ENCODE peak calls at places on chromosome 12, in four cellular contexts. P is stimulated activated naive CD4-positive, alpha-beta T cell; E is AG04449; B is SIG-M5. I is an unnamed sample.

GRCh38 chr12:120534703-120535655 is 823 bp downstream of the RNF10 start:
- DNase-seq in P (peak), E (no peak), B (no peak), I (peak)

GRCh38 chr12:5076761-5077160 is 33.1 kb downstream of the KCNA5 start:
- DNase-seq in P (no peak), E (no peak), B (no peak), I (peak)

GRCh38 chr12:89856431-89856830 is 147.8 kb upstream of the ATP2B1 start:
- DNase-seq in P (no peak), E (peak), B (peak), I (no peak)

GRCh38 chr12:122946690-122947271 is 19.5 kb downstream of the ABCB9 start:
- DNase-seq in P (no peak), E (peak), B (peak), I (peak)

GRCh38 chr12:29700761-29701481 is 82.8 kb downstream of the TMTC1 start:
- DNase-seq in P (no peak), E (no peak), B (no peak), I (no peak)

GRCh38 chr12:76308866-76309265 is 39.3 kb downstream of the BBS10 start:
- DNase-seq in P (no peak), E (no peak), B (no peak), I (no peak)

GRCh38 chr12:107322063-107322462 is 228.7 kb upstream of the CRY1 start:
- DNase-seq in P (peak), E (no peak), B (no peak), I (no peak)

GRCh38 chr12:132284618-132285310 is 44.6 kb downstream of the GALNT9 start:
- DNase-seq in P (no peak), E (no peak), B (no peak), I (no peak)

GRCh38 chr12:127393460-127393859 is 873.5 kb upstream of the TMEM132C start:
- DNase-seq in P (no peak), E (no peak), B (no peak), I (no peak)

GRCh38 chr12:31896514-31897039 is 62.6 kb upstream of the RESF1 start:
- DNase-seq in P (peak), E (no peak), B (peak), I (no peak)

GRCh38 chr12:131794573-131794972 is 33.6 kb upstream of the MMP17 start:
- DNase-seq in P (no peak), E (no peak), B (no peak), I (no peak)

GRCh38 chr12:80679346-80680131 is 27.9 kb upstream of the MYF6 start:
- DNase-seq in P (no peak), E (no peak), B (no peak), I (no peak)

GRCh38 chr12:43147893-43148292 is 404.1 kb downstream of the ADAMTS20 start:
- DNase-seq in P (no peak), E (no peak), B (no peak), I (no peak)

GRCh38 chr12:34605510-34605887 is 583.2 kb downstream of the ALG10 start:
- DNase-seq in P (no peak), E (no peak), B (no peak), I (no peak)

GRCh38 chr12:71005166-71005565 is 84.6 kb upstream of the PTPRR start:
- DNase-seq in P (no peak), E (no peak), B (no peak), I (no peak)

GRCh38 chr12:77537648-77538047 is 293.0 kb upstream of the NAV3 start:
- DNase-seq in P (no peak), E (no peak), B (no peak), I (no peak)

GRCh38 chr12:69046920-69047319 is 113.9 kb upstream of the CPM start:
- DNase-seq in P (no peak), E (no peak), B (no peak), I (no peak)

GRCh38 chr12:124486346-124486963 is 81.0 kb downstream of the NCOR2 start:
- DNase-seq in P (no peak), E (no peak), B (no peak), I (peak)

GRCh38 chr12:65522956-65523857 is 244.7 kb downstream of the MSRB3 start:
- DNase-seq in P (no peak), E (no peak), B (no peak), I (no peak)

GRCh38 chr12:128794661-128795529 is 28.9 kb downstream of the SLC15A4 start:
- DNase-seq in P (no peak), E (no peak), B (no peak), I (no peak)

GRCh38 chr12:24560867-24561266 is 388.0 kb downstream of the BCAT1 start:
- DNase-seq in P (no peak), E (no peak), B (no peak), I (no peak)

GRCh38 chr12:1593232-1594044 is 943 bp downstream of the FBXL14 start:
- DNase-seq in P (peak), E (no peak), B (no peak), I (peak)

GRCh38 chr12:132132609-132133430 is 11.3 kb downstream of the DDX51 start:
- DNase-seq in P (no peak), E (no peak), B (no peak), I (no peak)

GRCh38 chr12:124871297-124871696 is 7.6 kb upstream of the SCARB1 start:
- DNase-seq in P (no peak), E (no peak), B (no peak), I (no peak)

GRCh38 chr12:53049582-53050318 is at the start of gene TNS2:
- DNase-seq in P (no peak), E (no peak), B (no peak), I (peak)